ENCODE peak calls at places on chromosomes 5 and 9, in ten cellular contexts. S is AG09309, Z is WTC11, W is lower leg skin, I is adrenal gland, T is IMR-90, V is upper lobe of right lung, J is OCI-LY7, A is kidney epithelial cell, G is RWPE1. X is an unnamed sample.

GRCh38 chr5:1888541-1889251 is 6.0 kb upstream of the IRX4 start:
- DNase-seq in S (no peak), Z (no peak), W (no peak), I (no peak), T (no peak), V (no peak), J (no peak), A (no peak), G (no peak), X (no peak)

GRCh38 chr5:164191240-164191639 is 685.8 kb downstream of the MAT2B start:
- DNase-seq in S (no peak), Z (no peak), W (no peak), I (no peak), T (peak; percentile 82), V (no peak), J (no peak), A (no peak), G (no peak), X (no peak)

GRCh38 chr9:19493174-19493811 is 84.5 kb downstream of the ACER2 start:
- DNase-seq in S (peak; percentile 54), Z (peak; percentile 60), W (no peak), I (peak; percentile 89), T (peak; percentile 78), V (no peak), J (peak; percentile 39), A (no peak), G (peak; percentile 59), X (peak; percentile 66)

GRCh38 chr5:64977779-64978178 is 209.0 kb downstream of the CWC27 start:
- DNase-seq in S (no peak), Z (no peak), W (no peak), I (no peak), T (peak; percentile 26), V (no peak), J (no peak), A (no peak), G (no peak), X (no peak)

GRCh38 chr5:68265822-68266395 is 50.4 kb downstream of the PIK3R1 start:
- DNase-seq in S (no peak), Z (no peak), W (no peak), I (no peak), T (peak; percentile 23), V (no peak), J (no peak), A (no peak), G (no peak), X (no peak)

GRCh38 chr5:10656176-10656830 is 92.4 kb downstream of the ANKRD33B start:
- DNase-seq in S (no peak), Z (no peak), W (peak; percentile 76), I (no peak), T (peak; percentile 54), V (no peak), J (no peak), A (no peak), G (no peak), X (no peak)

GRCh38 chr9:133008824-133009223 is 22.0 kb upstream of the GTF3C5 start:
- DNase-seq in S (no peak), Z (no peak), W (no peak), I (no peak), T (no peak), V (no peak), J (no peak), A (no peak), G (no peak), X (no peak)

GRCh38 chr9:25861416-25861815 is 183.2 kb upstream of the TUSC1 start:
- DNase-seq in S (no peak), Z (no peak), W (no peak), I (no peak), T (no peak), V (no peak), J (no peak), A (no peak), G (no peak), X (no peak)

GRCh38 chr5:176740702-176741565 is 69.4 kb upstream of the UNC5A start:
- DNase-seq in S (no peak), Z (no peak), W (peak; percentile 85), I (peak; percentile 43), T (no peak), V (peak; percentile 44), J (no peak), A (no peak), G (no peak), X (no peak)

GRCh38 chr5:14810282-14810681 is 61.3 kb downstream of the ANKH start:
- DNase-seq in S (no peak), Z (no peak), W (no peak), I (no peak), T (no peak), V (no peak), J (no peak), A (no peak), G (no peak), X (no peak)

GRCh38 chr5:66642538-66642937 is 46.3 kb downstream of the MAST4 start:
- DNase-seq in S (no peak), Z (no peak), W (no peak), I (no peak), T (no peak), V (no peak), J (no peak), A (no peak), G (no peak), X (no peak)

GRCh38 chr9:21994526-21994995 is at the start of gene CDKN2B-AS1:
- DNase-seq in S (no peak), Z (peak; percentile 44), W (no peak), I (peak; percentile 65), T (peak; percentile 76), V (peak; percentile 78), J (peak; percentile 92), A (no peak), G (peak; percentile 67), X (peak; percentile 46)

GRCh38 chr9:126700903-126701819 is 87.4 kb downstream of the LMX1B start:
- DNase-seq in S (no peak), Z (peak; percentile 12), W (no peak), I (no peak), T (no peak), V (peak; percentile 44), J (no peak), A (no peak), G (no peak), X (no peak)

GRCh38 chr9:8278048-8278447 is 478.5 kb upstream of the DMAC1 start:
- DNase-seq in S (no peak), Z (no peak), W (no peak), I (no peak), T (no peak), V (no peak), J (no peak), A (no peak), G (no peak), X (no peak)
- TF ChIP-seq CTCF in S (no peak), Z (no peak), W (no peak), I (no peak), T (no peak), V (no peak), J (no peak), A (no peak), G (no peak), X (no peak)

DNA sequence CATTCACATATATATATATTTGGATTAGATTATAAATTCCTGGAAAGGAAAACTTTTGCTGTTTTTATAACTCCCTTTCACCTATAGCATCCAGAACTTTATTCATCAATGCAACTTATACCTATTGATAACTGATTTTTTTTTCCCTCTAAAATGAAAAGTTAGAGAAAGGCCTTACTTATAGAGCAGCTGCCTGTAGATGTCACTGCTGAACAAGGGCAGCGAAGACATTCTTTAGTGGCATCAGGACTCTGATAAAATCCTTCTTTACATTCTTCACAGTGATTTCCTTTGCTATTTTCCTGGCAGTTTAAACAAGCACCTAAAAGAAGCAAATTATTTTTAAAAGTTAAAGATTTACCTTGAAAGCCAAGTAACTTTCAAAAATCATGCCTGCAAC is 32.3 kb upstream of the CDK5RAP2 start:
- DNase-seq in S (no peak), Z (no peak), W (no peak), I (no peak), T (peak; percentile 4), V (no peak), J (peak; percentile 8), A (no peak), G (no peak), X (no peak)
- TF ChIP-seq CTCF in S (peak; percentile 29), Z (no peak), W (no peak), I (no peak), T (peak; percentile 26), V (no peak), J (peak; percentile 70), A (peak; percentile 48), G (peak; percentile 45), X (no peak)

DNA sequence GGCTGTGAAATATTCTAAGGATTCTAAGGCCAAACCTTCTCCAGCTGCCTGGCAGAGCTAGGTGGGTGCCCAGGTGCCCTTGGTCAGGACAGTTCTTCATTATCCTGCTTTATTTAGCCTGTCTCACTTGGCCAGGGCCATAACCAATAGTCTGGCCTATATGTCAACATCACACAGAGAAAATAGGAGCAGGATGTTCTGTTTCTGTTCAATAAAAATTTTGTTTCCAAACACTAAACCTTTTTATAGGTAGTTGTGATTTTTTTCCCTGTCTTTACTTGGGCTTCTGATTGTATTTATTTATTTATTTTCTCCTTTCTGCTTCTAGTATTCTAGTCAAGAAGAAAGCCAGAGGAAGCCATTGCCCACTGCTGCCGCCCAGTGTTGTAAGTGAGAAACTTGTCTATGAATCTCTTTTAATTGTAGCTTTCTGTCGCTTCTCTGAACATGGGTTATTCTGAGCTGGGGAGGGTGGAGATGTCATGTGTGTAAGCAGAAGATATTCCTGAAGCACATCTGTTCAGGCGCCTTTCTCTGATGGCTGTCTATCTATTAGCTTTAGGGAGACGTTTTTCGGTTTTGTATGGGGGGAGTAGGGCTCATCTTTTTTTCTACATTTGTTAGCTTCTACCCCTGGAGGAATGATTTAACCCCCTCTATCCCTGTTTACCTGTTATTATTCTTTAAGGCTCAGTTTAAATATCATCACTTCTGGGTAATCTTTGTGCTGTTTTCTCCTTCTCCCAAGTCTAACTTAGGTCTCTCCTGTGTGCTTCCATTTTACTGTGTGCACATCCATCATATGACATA is 97.1 kb downstream of the UNC13B start:
- DNase-seq in S (peak; percentile 51), Z (peak; percentile 64), W (peak; percentile 89), I (peak; percentile 95), T (peak; percentile 66), V (peak; percentile 77), J (peak; percentile 63), A (peak; percentile 19), G (peak; percentile 32), X (peak; percentile 71)
- TF ChIP-seq CTCF in S (peak; percentile 80), Z (peak; percentile 29), W (no peak), I (peak; percentile 61), T (peak; percentile 74), V (peak; percentile 77), J (peak; percentile 87), A (peak; percentile 73), G (peak; percentile 93), X (peak; percentile 42)

DNA sequence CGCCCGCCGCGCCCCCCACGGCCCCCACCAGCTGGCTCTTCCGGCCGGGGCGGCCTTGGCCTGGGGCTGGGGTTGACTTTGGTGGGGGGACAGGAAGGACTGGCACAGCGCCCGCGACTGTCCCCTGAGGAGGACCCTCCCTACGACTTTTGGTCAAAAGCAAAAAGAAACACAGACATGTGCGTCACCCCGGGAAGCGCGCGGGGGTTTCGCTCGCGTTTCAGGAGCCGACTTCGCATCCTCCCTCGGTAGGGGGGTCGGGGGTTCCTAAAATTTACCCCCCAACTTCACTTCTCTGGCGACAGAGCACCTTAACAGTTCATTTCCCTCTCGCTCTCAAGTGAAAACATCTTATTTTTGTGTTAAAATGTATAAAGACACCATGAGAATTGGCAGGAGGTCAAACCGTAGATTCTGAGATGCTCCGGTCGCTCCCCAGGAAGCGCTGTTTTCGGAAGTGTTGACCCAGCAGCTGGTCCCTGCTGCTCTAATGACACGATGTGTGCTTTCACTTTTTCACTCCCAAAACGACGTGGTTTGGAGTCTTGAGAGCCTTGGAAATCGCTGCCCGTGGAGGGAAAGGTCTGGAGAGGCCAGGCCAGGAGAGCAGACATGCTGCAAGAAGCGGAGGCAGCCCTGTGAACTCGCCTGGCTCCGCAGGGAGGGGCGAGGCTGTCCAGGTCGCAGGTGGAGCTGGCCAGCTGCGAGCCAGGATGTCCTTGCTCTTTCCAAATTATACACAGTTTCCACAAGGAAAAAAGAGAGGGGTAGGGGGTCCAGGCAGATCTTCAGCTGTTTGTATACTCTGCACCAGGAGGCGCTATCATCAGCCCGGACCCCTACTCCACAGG is 248.2 kb upstream of the ANKRD55 start:
- DNase-seq in S (no peak), Z (peak; percentile 45), W (peak; percentile 90), I (peak; percentile 77), T (peak; percentile 54), V (peak; percentile 70), J (peak; percentile 56), A (no peak), G (peak; percentile 46), X (peak; percentile 28)
- TF ChIP-seq CTCF in S (peak; percentile 12), Z (peak; percentile 24), W (no peak), I (no peak), T (peak; percentile 27), V (peak; percentile 25), J (peak; percentile 81), A (peak; percentile 52), G (peak; percentile 31), X (peak; percentile 21)

X was measured in glutamatergic neuron.